ENCODE peak calls at places on chromosomes 4 and X, in four cellular contexts. One of them, this sample, is unnamed.

GRCh38 chr4:159390648-159391047 is 287.8 kb downstream of the RAPGEF2 start:
- DNase-seq in body of pancreas: no peak
- DNase-seq in hepatocyte: peak
- DNase-seq in brain microvascular endothelial cell: peak
- DNase-seq in this sample: peak

GRCh38 chrX:129743835-129744234 is 5.1 kb downstream of the XPNPEP2 start:
- DNase-seq in body of pancreas: no peak
- DNase-seq in hepatocyte: no peak
- DNase-seq in brain microvascular endothelial cell: no peak
- DNase-seq in this sample: no peak

GRCh38 chrX:97909245-97909644 is 1025.5 kb downstream of the RPA4 start:
- DNase-seq in body of pancreas: no peak
- DNase-seq in hepatocyte: no peak
- DNase-seq in brain microvascular endothelial cell: no peak
- DNase-seq in this sample: no peak

GRCh38 chr4:23881674-23882337 is 8.0 kb downstream of the PPARGC1A start:
- DNase-seq in body of pancreas: no peak
- DNase-seq in hepatocyte: no peak
- DNase-seq in brain microvascular endothelial cell: no peak
- DNase-seq in this sample: no peak

GRCh38 chrX:10797493-10797892 is 177.1 kb upstream of the MID1 start:
- DNase-seq in body of pancreas: no peak
- DNase-seq in hepatocyte: peak
- DNase-seq in brain microvascular endothelial cell: peak
- DNase-seq in this sample: peak

GRCh38 chrX:68420559-68420958 is 12.7 kb downstream of the OPHN1 start:
- DNase-seq in body of pancreas: no peak
- DNase-seq in hepatocyte: no peak
- DNase-seq in brain microvascular endothelial cell: no peak
- DNase-seq in this sample: no peak

GRCh38 chrX:103254171-103254824 is 657 bp downstream of the TCEAL8 start:
- DNase-seq in body of pancreas: peak
- DNase-seq in hepatocyte: peak
- DNase-seq in brain microvascular endothelial cell: peak
- DNase-seq in this sample: no peak

GRCh38 chrX:115968436-115969252 is 201.9 kb upstream of the AGTR2 start:
- DNase-seq in body of pancreas: peak
- DNase-seq in hepatocyte: peak
- DNase-seq in brain microvascular endothelial cell: no peak
- DNase-seq in this sample: no peak

GRCh38 chr4:164571593-164572385 is 182.1 kb upstream of the SMIM31 start:
- DNase-seq in body of pancreas: no peak
- DNase-seq in hepatocyte: no peak
- DNase-seq in brain microvascular endothelial cell: peak
- DNase-seq in this sample: no peak

GRCh38 chr4:67393699-67394281 is 151.5 kb downstream of the CENPC start:
- DNase-seq in body of pancreas: no peak
- DNase-seq in hepatocyte: peak
- DNase-seq in brain microvascular endothelial cell: peak
- DNase-seq in this sample: no peak

GRCh38 chr4:118270492-118270891 is 82.3 kb downstream of the PRSS12 start:
- DNase-seq in body of pancreas: no peak
- DNase-seq in hepatocyte: peak
- DNase-seq in brain microvascular endothelial cell: no peak
- DNase-seq in this sample: no peak

GRCh38 chrX:107673933-107674479 is 45.7 kb downstream of the PRPS1 start:
- DNase-seq in body of pancreas: peak
- DNase-seq in hepatocyte: peak
- DNase-seq in brain microvascular endothelial cell: peak
- DNase-seq in this sample: no peak

GRCh38 chr4:67659065-67659464 is 41.9 kb downstream of the UBA6 start:
- DNase-seq in body of pancreas: no peak
- DNase-seq in hepatocyte: no peak
- DNase-seq in brain microvascular endothelial cell: no peak
- DNase-seq in this sample: no peak

GRCh38 chr4:88750369-88750768 is 52.7 kb upstream of the NAP1L5 start:
- DNase-seq in body of pancreas: no peak
- DNase-seq in hepatocyte: no peak
- DNase-seq in brain microvascular endothelial cell: no peak
- DNase-seq in this sample: no peak

GRCh38 chr4:126106658-126107057 is 791.9 kb downstream of the FAT4 start:
- DNase-seq in body of pancreas: no peak
- DNase-seq in hepatocyte: no peak
- DNase-seq in brain microvascular endothelial cell: no peak
- DNase-seq in this sample: no peak

GRCh38 chr4:183436417-183436816 is 8.0 kb upstream of the CDKN2AIP start:
- DNase-seq in body of pancreas: no peak
- DNase-seq in hepatocyte: no peak
- DNase-seq in brain microvascular endothelial cell: no peak
- DNase-seq in this sample: no peak

GRCh38 chr4:109004431-109004830 is 241.6 kb upstream of the ETNPPL start:
- DNase-seq in body of pancreas: no peak
- DNase-seq in hepatocyte: no peak
- DNase-seq in brain microvascular endothelial cell: no peak
- DNase-seq in this sample: no peak

GRCh38 chr4:81113024-81113423 is 82.5 kb downstream of the BMP3 start:
- DNase-seq in body of pancreas: no peak
- DNase-seq in hepatocyte: no peak
- DNase-seq in brain microvascular endothelial cell: no peak
- DNase-seq in this sample: no peak

GRCh38 chr4:157898836-157899605 is 273.8 kb downstream of the GASK1B start:
- DNase-seq in body of pancreas: no peak
- DNase-seq in hepatocyte: no peak
- DNase-seq in brain microvascular endothelial cell: no peak
- DNase-seq in this sample: no peak

GRCh38 chrX:45070116-45071007 is 130.3 kb downstream of the DIPK2B start:
- DNase-seq in body of pancreas: no peak
- DNase-seq in hepatocyte: peak
- DNase-seq in brain microvascular endothelial cell: peak
- DNase-seq in this sample: no peak

GRCh38 chr4:6777636-6778281 is 4.8 kb upstream of the KIAA0232 start:
- DNase-seq in body of pancreas: no peak
- DNase-seq in hepatocyte: no peak
- DNase-seq in brain microvascular endothelial cell: no peak
- DNase-seq in this sample: no peak

GRCh38 chr4:92236907-92237306 is 66.9 kb upstream of the GRID2 start:
- DNase-seq in body of pancreas: no peak
- DNase-seq in hepatocyte: no peak
- DNase-seq in brain microvascular endothelial cell: no peak
- DNase-seq in this sample: no peak

GRCh38 chr4:150136036-150136435 is 57.8 kb downstream of the DCLK2 start:
- DNase-seq in body of pancreas: no peak
- DNase-seq in hepatocyte: no peak
- DNase-seq in brain microvascular endothelial cell: peak
- DNase-seq in this sample: no peak

GRCh38 chr4:155530290-155530689 is 136.4 kb upstream of the GUCY1A1 start:
- DNase-seq in body of pancreas: no peak
- DNase-seq in hepatocyte: no peak
- DNase-seq in brain microvascular endothelial cell: no peak
- DNase-seq in this sample: peak

GRCh38 chr4:155530857-155531256 is 135.8 kb upstream of the GUCY1A1 start:
- DNase-seq in body of pancreas: no peak
- DNase-seq in hepatocyte: no peak
- DNase-seq in brain microvascular endothelial cell: no peak
- DNase-seq in this sample: no peak

GRCh38 chr4:155529761-155530160 is 136.9 kb upstream of the GUCY1A1 start:
- DNase-seq in body of pancreas: no peak
- DNase-seq in hepatocyte: no peak
- DNase-seq in brain microvascular endothelial cell: no peak
- DNase-seq in this sample: no peak

GRCh38 chr4:155526452-155527169 is 140.0 kb upstream of the GUCY1A1 start:
- DNase-seq in body of pancreas: no peak
- DNase-seq in hepatocyte: peak
- DNase-seq in brain microvascular endothelial cell: no peak
- DNase-seq in this sample: no peak

DNA sequence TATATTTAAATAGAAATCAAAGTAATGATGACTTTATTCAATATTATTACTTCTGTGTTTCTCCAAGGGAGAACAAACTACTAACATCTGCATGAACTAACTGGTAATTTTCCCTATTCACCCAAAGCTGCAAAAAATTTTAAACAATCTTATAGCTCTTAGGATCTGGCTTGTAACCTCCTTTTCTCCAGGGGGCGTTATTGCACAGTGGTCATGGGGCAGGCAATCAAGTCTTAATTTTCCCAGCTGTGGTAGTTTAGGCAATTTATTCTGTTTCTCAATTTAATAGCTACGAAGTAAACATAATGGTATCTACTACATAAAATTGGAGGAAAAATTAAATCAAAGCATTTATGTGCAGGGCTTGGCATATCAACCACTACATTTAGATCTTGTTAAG is 137.5 kb upstream of the GUCY1A1 start:
- DNase-seq in body of pancreas: no peak
- DNase-seq in hepatocyte: no peak
- DNase-seq in brain microvascular endothelial cell: no peak
- DNase-seq in this sample: no peak
- H3K27ac ChIP-seq in body of pancreas: no peak
- H3K27ac ChIP-seq in hepatocyte: no peak
- H3K27ac ChIP-seq in brain microvascular endothelial cell: no peak
- H3K27ac ChIP-seq in this sample: peak

GRCh38 chr4:53365121-53365485 is 758 bp downstream of the SCFD2 start:
- DNase-seq in body of pancreas: no peak
- DNase-seq in hepatocyte: peak
- DNase-seq in brain microvascular endothelial cell: no peak
- DNase-seq in this sample: no peak
- H3K27ac ChIP-seq in body of pancreas: no peak
- H3K27ac ChIP-seq in hepatocyte: no peak
- H3K27ac ChIP-seq in brain microvascular endothelial cell: peak
- H3K27ac ChIP-seq in this sample: no peak

DNA sequence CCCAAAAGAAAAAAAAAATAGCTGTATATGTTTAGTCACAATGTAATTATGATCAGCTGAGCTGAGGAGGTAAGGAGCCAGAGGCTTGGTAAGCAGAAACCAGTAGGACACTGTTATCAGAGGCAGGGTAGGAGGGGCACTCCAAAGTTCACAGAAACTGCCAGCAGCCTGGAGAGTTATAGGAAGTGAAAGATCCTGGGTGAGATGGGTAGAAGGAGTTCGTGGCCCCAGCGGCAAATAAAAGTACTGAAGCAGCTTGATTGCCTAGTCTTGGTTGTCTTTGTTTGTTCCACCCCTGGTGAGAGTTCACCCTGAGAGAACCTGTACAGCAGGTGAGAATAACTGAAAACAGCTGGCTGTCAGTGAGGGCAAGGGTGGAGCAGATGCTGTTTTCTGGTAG is 340.8 kb downstream of the ADGRL3 start:
- DNase-seq in body of pancreas: peak
- DNase-seq in hepatocyte: peak
- DNase-seq in brain microvascular endothelial cell: no peak
- DNase-seq in this sample: no peak
- H3K27ac ChIP-seq in body of pancreas: no peak
- H3K27ac ChIP-seq in hepatocyte: peak
- H3K27ac ChIP-seq in brain microvascular endothelial cell: no peak
- H3K27ac ChIP-seq in this sample: no peak

DNA sequence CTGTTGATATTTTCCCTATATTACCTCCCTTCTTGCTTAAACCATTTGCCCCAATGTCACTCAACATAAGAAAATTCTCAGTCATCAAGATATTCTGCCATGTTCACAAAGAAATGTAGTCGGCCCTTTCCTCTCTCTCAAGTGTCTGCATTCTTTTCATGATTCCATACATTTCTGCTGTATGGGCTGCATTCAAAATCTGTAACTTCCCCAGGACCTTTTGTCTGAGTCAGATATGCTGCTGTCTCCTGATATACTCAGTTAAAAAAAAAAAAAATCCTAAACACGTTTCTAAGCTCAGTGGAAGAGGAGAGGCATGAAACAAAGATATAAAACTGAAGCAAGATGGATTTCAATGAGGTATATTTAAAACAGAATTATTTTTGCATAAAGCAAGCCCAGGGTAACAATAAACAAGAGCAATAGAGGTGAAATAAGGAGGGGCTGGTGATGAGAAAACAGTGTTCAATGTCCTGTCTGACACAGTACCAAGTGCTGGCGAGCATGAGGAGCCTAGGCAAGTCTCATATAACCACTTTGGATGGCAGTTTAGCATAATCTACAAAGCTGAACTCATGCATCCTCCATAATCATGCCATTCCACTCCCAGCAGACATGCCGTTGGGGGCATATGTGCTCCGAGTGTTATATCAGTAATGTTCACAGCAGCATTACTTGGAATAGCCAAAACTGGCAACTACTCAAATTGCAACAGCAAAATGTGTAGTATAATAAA is 76.8 kb downstream of the MANBA start:
- DNase-seq in body of pancreas: no peak
- DNase-seq in hepatocyte: no peak
- DNase-seq in brain microvascular endothelial cell: peak
- DNase-seq in this sample: no peak
- H3K27ac ChIP-seq in body of pancreas: no peak
- H3K27ac ChIP-seq in hepatocyte: no peak
- H3K27ac ChIP-seq in brain microvascular endothelial cell: peak
- H3K27ac ChIP-seq in this sample: peak

GRCh38 chr4:182240161-182241130 is 2.8 kb upstream of the TENM3 start:
- DNase-seq in body of pancreas: no peak
- DNase-seq in hepatocyte: peak
- DNase-seq in brain microvascular endothelial cell: peak
- DNase-seq in this sample: no peak
- H3K27ac ChIP-seq in body of pancreas: no peak
- H3K27ac ChIP-seq in hepatocyte: peak
- H3K27ac ChIP-seq in brain microvascular endothelial cell: peak
- H3K27ac ChIP-seq in this sample: no peak

GRCh38 chr4:54838301-54838700 is 180.5 kb downstream of the KIT start:
- DNase-seq in body of pancreas: no peak
- DNase-seq in hepatocyte: no peak
- DNase-seq in brain microvascular endothelial cell: no peak
- DNase-seq in this sample: no peak
- H3K27ac ChIP-seq in body of pancreas: no peak
- H3K27ac ChIP-seq in hepatocyte: no peak
- H3K27ac ChIP-seq in brain microvascular endothelial cell: no peak
- H3K27ac ChIP-seq in this sample: no peak

DNA sequence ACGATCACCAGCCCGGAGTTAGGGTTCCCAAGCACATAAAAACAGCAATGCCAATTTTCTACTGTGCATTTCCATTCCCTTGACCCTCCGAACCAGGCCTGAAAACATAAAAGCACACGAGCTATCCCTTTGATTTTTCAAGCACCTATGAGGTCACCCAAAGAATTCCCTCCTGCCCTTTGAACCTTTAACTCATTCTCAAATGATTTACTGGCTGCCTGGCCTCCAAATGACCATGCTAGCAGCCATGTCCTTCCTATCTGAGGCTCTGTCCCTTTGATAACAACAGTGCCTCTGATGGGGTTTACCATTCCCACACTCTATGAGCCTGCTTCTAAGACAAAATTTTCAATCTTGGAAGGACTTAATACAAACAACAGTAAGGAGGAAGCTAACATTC is 15.2 kb downstream of the SHROOM4 start:
- DNase-seq in body of pancreas: no peak
- DNase-seq in hepatocyte: peak
- DNase-seq in brain microvascular endothelial cell: no peak
- DNase-seq in this sample: no peak
- H3K27ac ChIP-seq in body of pancreas: no peak
- H3K27ac ChIP-seq in hepatocyte: peak
- H3K27ac ChIP-seq in brain microvascular endothelial cell: peak
- H3K27ac ChIP-seq in this sample: peak

GRCh38 chr4:41098093-41098492 is 116.2 kb downstream of the APBB2 start:
- DNase-seq in body of pancreas: no peak
- DNase-seq in hepatocyte: no peak
- DNase-seq in brain microvascular endothelial cell: no peak
- DNase-seq in this sample: no peak
- H3K27ac ChIP-seq in body of pancreas: no peak
- H3K27ac ChIP-seq in hepatocyte: peak
- H3K27ac ChIP-seq in brain microvascular endothelial cell: no peak
- H3K27ac ChIP-seq in this sample: no peak

GRCh38 chr4:113637363-113637762 is 124.2 kb downstream of the CAMK2D start:
- DNase-seq in body of pancreas: no peak
- DNase-seq in hepatocyte: no peak
- DNase-seq in brain microvascular endothelial cell: no peak
- DNase-seq in this sample: no peak
- H3K27ac ChIP-seq in body of pancreas: no peak
- H3K27ac ChIP-seq in hepatocyte: no peak
- H3K27ac ChIP-seq in brain microvascular endothelial cell: no peak
- H3K27ac ChIP-seq in this sample: no peak